ENCODE peak calls at places on chromosome 17, in four cellular contexts. E is aorta, B is T-cell, K is AG10803. S is an unnamed sample.

GRCh38 chr17:16040710-16041251 is 41.2 kb downstream of the TTC19 start:
- DNase-seq in E (no peak), B (no peak), K (peak; percentile 87), S (no peak)

GRCh38 chr17:64004218-64004770 is 6.1 kb downstream of the PRR29 start:
- DNase-seq in B (no peak), E (peak; percentile 30), K (no peak), S (no peak)

GRCh38 chr17:72846399-72846798 is 246.1 kb downstream of the SLC39A11 start:
- DNase-seq in K (no peak), E (no peak), B (no peak), S (no peak)

GRCh38 chr17:34726536-34727384 is 147.4 kb downstream of the TMEM132E start:
- DNase-seq in E (no peak), B (no peak), K (peak; percentile 23), S (no peak)

GRCh38 chr17:77324227-77324626 is 183.5 kb downstream of the SEC14L1 start:
- DNase-seq in B (no peak), K (no peak), E (peak; percentile 62), S (no peak)

GRCh38 chr17:43982171-43982570 is 22.3 kb upstream of the NAGS start:
- DNase-seq in K (no peak), B (no peak), E (no peak), S (no peak)

GRCh38 chr17:69317625-69318024 is 9.3 kb downstream of the ABCA5 start:
- DNase-seq in K (no peak), E (no peak), B (no peak), S (no peak)

GRCh38 chr17:58755269-58755576 is 431 bp upstream of the PPM1E start:
- DNase-seq in E (no peak), B (no peak), K (no peak), S (no peak)

GRCh38 chr17:47776330-47777197 is 43.5 kb downstream of the TBX21 start:
- DNase-seq in K (peak; percentile 46), E (no peak), B (no peak), S (peak; percentile 24)

GRCh38 chr17:10743316-10744009 is 13.6 kb upstream of the TMEM220 start:
- DNase-seq in E (no peak), K (peak; percentile 70), B (no peak), S (no peak)

GRCh38 chr17:63223212-63223911 is 222.7 kb downstream of the CYB561 start:
- DNase-seq in K (no peak), B (no peak), E (no peak), S (no peak)

GRCh38 chr17:70677783-70678647 is 508.7 kb downstream of the KCNJ2 start:
- DNase-seq in K (no peak), E (peak; percentile 49), B (no peak), S (no peak)

S was measured in SJCRH30.